ENCODE peak calls at places on chromosomes 5 and 9, in ten cellular contexts. B is astrocyte of the spinal cord, O is fibroblast of mammary gland, M is body of pancreas, N is tibial nerve, I is fibroblast of lung, L is brain microvascular endothelial cell, K is pancreas, R is cardiac fibroblast, P is BJ. Y is an unnamed sample.

GRCh38 chr9:88954073-88954472 is 37.2 kb upstream of the S1PR3 start:
- DNase-seq in B (peak), O (peak), M (no peak), N (no peak), I (no peak), L (peak), K (no peak), R (no peak), P (no peak), Y (no peak)

GRCh38 chr5:32461441-32462120 is 17.0 kb upstream of the ZFR start:
- DNase-seq in B (no peak), O (no peak), M (no peak), N (no peak), I (no peak), L (no peak), K (no peak), R (no peak), P (no peak), Y (no peak)

GRCh38 chr5:172188893-172189692 is 1.1 kb upstream of the STK10 start:
- DNase-seq in B (peak), O (no peak), M (no peak), N (no peak), I (no peak), L (peak), K (no peak), R (no peak), P (no peak), Y (no peak)

GRCh38 chr5:160458971-160459800 is 37.5 kb downstream of the PTTG1 start:
- DNase-seq in B (no peak), O (no peak), M (no peak), N (no peak), I (no peak), L (no peak), K (no peak), R (no peak), P (no peak), Y (no peak)

GRCh38 chr9:68704804-68705635 is at the start of gene PIP5K1B:
- DNase-seq in B (peak), O (peak), M (peak), N (no peak), I (peak), L (peak), K (peak), R (peak), P (peak), Y (peak)

GRCh38 chr9:105142406-105143092 is 101.9 kb upstream of the SLC44A1 start:
- DNase-seq in B (peak), O (peak), M (no peak), N (no peak), I (no peak), L (peak), K (no peak), R (peak), P (no peak), Y (peak)

GRCh38 chr5:169097374-169097831 is 203.5 kb downstream of the SLIT3 start:
- DNase-seq in B (peak), O (no peak), M (no peak), N (peak), I (no peak), L (no peak), K (no peak), R (peak), P (no peak), Y (no peak)

GRCh38 chr9:114718801-114719221 is 36.8 kb upstream of the TEX48 start:
- DNase-seq in B (no peak), O (no peak), M (peak), N (no peak), I (no peak), L (no peak), K (no peak), R (no peak), P (no peak), Y (no peak)

GRCh38 chr5:144469106-144469505 is 298.4 kb downstream of the KCTD16 start:
- DNase-seq in B (peak), O (no peak), M (no peak), N (no peak), I (no peak), L (no peak), K (no peak), R (no peak), P (no peak), Y (peak)

GRCh38 chr5:149341846-149342245 is 3.5 kb upstream of the GRPEL2 start:
- DNase-seq in B (no peak), O (no peak), M (no peak), N (no peak), I (no peak), L (no peak), K (no peak), R (no peak), P (no peak), Y (no peak)

GRCh38 chr9:118170032-118170955 is 466.1 kb downstream of the TLR4 start:
- DNase-seq in B (peak), O (peak), M (peak), N (peak), I (no peak), L (peak), K (no peak), R (peak), P (no peak), Y (peak)

GRCh38 chr5:142506756-142507155 is 179.1 kb downstream of the FGF1 start:
- DNase-seq in B (no peak), O (peak), M (no peak), N (no peak), I (peak), L (no peak), K (no peak), R (peak), P (no peak), Y (peak)

GRCh38 chr5:146007973-146008372 is 71.6 kb downstream of the SH3RF2 start:
- DNase-seq in B (no peak), O (no peak), M (no peak), N (no peak), I (no peak), L (no peak), K (no peak), R (no peak), P (no peak), Y (no peak)

GRCh38 chr9:137089232-137089947 is 2.6 kb downstream of the MAN1B1 start:
- DNase-seq in B (no peak), O (no peak), M (no peak), N (no peak), I (no peak), L (no peak), K (no peak), R (no peak), P (no peak), Y (no peak)

GRCh38 chr5:132385321-132386105 is 16.0 kb downstream of the SLC22A5 start:
- DNase-seq in B (peak), O (peak), M (peak), N (no peak), I (peak), L (peak), K (no peak), R (peak), P (no peak), Y (peak)

GRCh38 chr9:20511680-20512079 is 110.6 kb downstream of the MLLT3 start:
- DNase-seq in B (no peak), O (no peak), M (no peak), N (no peak), I (no peak), L (peak), K (no peak), R (no peak), P (no peak), Y (peak)

GRCh38 chr5:79333852-79334557 is 98.1 kb downstream of the JMY start:
- DNase-seq in B (no peak), O (no peak), M (no peak), N (no peak), I (no peak), L (no peak), K (no peak), R (no peak), P (no peak), Y (no peak)

GRCh38 chr9:114321759-114322158 is 1.1 kb upstream of the ORM1 start:
- DNase-seq in B (peak), O (peak), M (no peak), N (no peak), I (no peak), L (peak), K (no peak), R (peak), P (no peak), Y (no peak)

GRCh38 chr9:3240651-3241268 is 285.0 kb downstream of the RFX3 start:
- DNase-seq in B (peak), O (peak), M (peak), N (peak), I (peak), L (peak), K (no peak), R (peak), P (peak), Y (peak)

GRCh38 chr5:88544616-88545150 is 276.0 kb upstream of the TMEM161B start:
- DNase-seq in B (no peak), O (no peak), M (no peak), N (no peak), I (no peak), L (no peak), K (no peak), R (no peak), P (no peak), Y (no peak)

GRCh38 chr5:170220196-170220595 is 12.6 kb upstream of the C5orf58 start:
- DNase-seq in B (no peak), O (no peak), M (no peak), N (no peak), I (no peak), L (no peak), K (no peak), R (no peak), P (no peak), Y (no peak)

GRCh38 chr5:168612123-168612522 is 33.0 kb upstream of the PANK3 start:
- DNase-seq in B (no peak), O (no peak), M (no peak), N (no peak), I (no peak), L (no peak), K (no peak), R (no peak), P (no peak), Y (peak)

GRCh38 chr5:3377176-3377575 is 218.5 kb upstream of the IRX1 start:
- DNase-seq in B (no peak), O (no peak), M (no peak), N (no peak), I (no peak), L (no peak), K (no peak), R (no peak), P (no peak), Y (no peak)

GRCh38 chr9:131562032-131562959 is 17.0 kb downstream of the PRRT1B start:
- DNase-seq in B (peak), O (peak), M (no peak), N (no peak), I (no peak), L (peak), K (no peak), R (peak), P (no peak), Y (peak)

GRCh38 chr5:136276946-136277345 is 84.0 kb upstream of the SMIM32 start:
- DNase-seq in B (no peak), O (peak), M (no peak), N (no peak), I (no peak), L (no peak), K (no peak), R (peak), P (no peak), Y (peak)

GRCh38 chr9:89426389-89426961 is 71.4 kb downstream of the SEMA4D start:
- DNase-seq in B (no peak), O (no peak), M (no peak), N (no peak), I (no peak), L (no peak), K (no peak), R (no peak), P (no peak), Y (no peak)

GRCh38 chr5:132489051-132489770 is 1.4 kb downstream of the IRF1 start:
- DNase-seq in B (no peak), O (no peak), M (peak), N (peak), I (no peak), L (no peak), K (no peak), R (no peak), P (no peak), Y (no peak)

GRCh38 chr9:119959846-119960545 is 590.8 kb upstream of the BRINP1 start:
- DNase-seq in B (peak), O (peak), M (no peak), N (no peak), I (no peak), L (no peak), K (no peak), R (no peak), P (no peak), Y (no peak)

GRCh38 chr9:682633-683508 is 158.6 kb upstream of the DMRT1 start:
- DNase-seq in B (peak), O (peak), M (peak), N (no peak), I (peak), L (no peak), K (peak), R (peak), P (no peak), Y (peak)

GRCh38 chr9:117412841-117413240 is 2.0 kb downstream of the ASTN2 start:
- DNase-seq in B (no peak), O (no peak), M (no peak), N (no peak), I (no peak), L (no peak), K (peak), R (no peak), P (no peak), Y (no peak)

GRCh38 chr9:24011206-24011605 is 185.2 kb upstream of the ELAVL2 start:
- DNase-seq in B (no peak), O (no peak), M (no peak), N (no peak), I (no peak), L (no peak), K (no peak), R (no peak), P (no peak), Y (no peak)

GRCh38 chr9:21902112-21902511 is 92.1 kb downstream of the CDKN2A start:
- DNase-seq in B (no peak), O (peak), M (no peak), N (no peak), I (no peak), L (no peak), K (no peak), R (no peak), P (no peak), Y (no peak)

GRCh38 chr5:103006921-103007320 is 113.0 kb downstream of the GIN1 start:
- DNase-seq in B (no peak), O (no peak), M (no peak), N (no peak), I (no peak), L (no peak), K (no peak), R (no peak), P (no peak), Y (no peak)

GRCh38 chr5:174283176-174283575 is 237.7 kb downstream of the NSG2 start:
- DNase-seq in B (no peak), O (no peak), M (no peak), N (no peak), I (no peak), L (no peak), K (no peak), R (no peak), P (no peak), Y (no peak)

GRCh38 chr5:65203746-65204145 is 278.0 kb downstream of the ADAMTS6 start:
- DNase-seq in B (peak), O (peak), M (no peak), N (no peak), I (peak), L (peak), K (no peak), R (peak), P (peak), Y (peak)

GRCh38 chr9:91884746-91885687 is 65.0 kb downstream of the ROR2 start:
- DNase-seq in B (no peak), O (peak), M (no peak), N (no peak), I (peak), L (peak), K (no peak), R (peak), P (no peak), Y (peak)

GRCh38 chr5:65766781-65767180 is 44.8 kb downstream of the NLN start:
- DNase-seq in B (no peak), O (no peak), M (no peak), N (no peak), I (no peak), L (no peak), K (no peak), R (no peak), P (no peak), Y (no peak)

DNA sequence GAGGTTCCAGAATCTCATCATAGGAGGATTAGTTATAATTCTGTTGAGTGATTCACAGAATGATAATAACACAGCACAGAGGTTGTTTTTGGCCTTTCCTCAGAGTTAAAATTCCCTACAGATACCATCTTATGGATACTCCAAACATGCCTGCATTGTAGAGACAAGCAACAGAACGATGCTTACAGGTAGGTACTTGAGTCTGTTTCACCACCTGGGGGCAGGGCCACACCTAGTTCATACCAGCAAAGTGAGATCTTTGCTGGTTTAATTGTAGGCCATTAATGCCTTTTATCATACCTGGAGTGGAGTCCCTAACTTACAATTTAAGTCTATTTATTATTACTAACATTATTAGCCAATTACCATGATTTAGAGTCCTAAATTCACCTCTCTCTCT is 416.5 kb upstream of the TLE4 start:
- DNase-seq in B (no peak), O (no peak), M (no peak), N (no peak), I (no peak), L (no peak), K (no peak), R (no peak), P (no peak), Y (no peak)
- TF ChIP-seq CTCF in B (no peak), O (no peak), M (no peak), N (no peak), I (no peak), L (no peak), K (no peak), R (no peak), P (no peak), Y (no peak)

GRCh38 chr9:133991211-133991921 is 758 bp downstream of the VAV2 start:
- DNase-seq in B (no peak), O (no peak), M (no peak), N (no peak), I (no peak), L (no peak), K (peak), R (peak), P (no peak), Y (no peak)
- H3K4me3 ChIP-seq in B (peak), O (peak), M (peak), N (peak), I (peak), L (peak), K (peak), R (peak), P (peak), Y (peak)

DNA sequence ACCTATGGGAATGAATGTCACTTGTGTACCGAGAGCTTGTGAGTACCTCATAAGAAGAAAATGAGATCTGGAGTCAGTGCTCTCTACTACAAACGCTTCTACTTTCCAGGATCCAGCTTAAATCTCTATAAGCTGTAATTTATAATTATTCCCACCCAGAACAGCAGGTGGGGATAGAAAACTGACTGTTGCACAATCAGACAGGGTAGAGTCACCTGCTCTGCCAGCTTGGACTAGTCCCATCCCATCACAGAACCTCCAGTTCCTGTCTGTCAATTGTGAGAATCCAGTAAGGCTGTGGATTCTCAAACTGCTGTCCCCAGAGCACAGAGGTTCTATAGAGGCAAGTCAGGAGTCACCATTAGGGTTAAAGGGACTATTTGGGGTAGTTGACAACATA is 2.0 kb downstream of the SPINK7 start:
- DNase-seq in B (no peak), O (no peak), M (no peak), N (no peak), I (no peak), L (no peak), K (no peak), R (no peak), P (no peak), Y (no peak)
- TF ChIP-seq CTCF in B (no peak), O (no peak), M (no peak), N (no peak), I (no peak), L (no peak), K (no peak), R (no peak), P (no peak), Y (no peak)

GRCh38 chr5:124655943-124656459 is 90.4 kb downstream of the ZNF608 start:
- DNase-seq in B (peak), O (peak), M (peak), N (no peak), I (peak), L (peak), K (no peak), R (peak), P (peak), Y (peak)
- H3K4me3 ChIP-seq in B (no peak), O (peak), M (no peak), N (no peak), I (no peak), L (peak), K (peak), R (peak), P (no peak), Y (peak)

DNA sequence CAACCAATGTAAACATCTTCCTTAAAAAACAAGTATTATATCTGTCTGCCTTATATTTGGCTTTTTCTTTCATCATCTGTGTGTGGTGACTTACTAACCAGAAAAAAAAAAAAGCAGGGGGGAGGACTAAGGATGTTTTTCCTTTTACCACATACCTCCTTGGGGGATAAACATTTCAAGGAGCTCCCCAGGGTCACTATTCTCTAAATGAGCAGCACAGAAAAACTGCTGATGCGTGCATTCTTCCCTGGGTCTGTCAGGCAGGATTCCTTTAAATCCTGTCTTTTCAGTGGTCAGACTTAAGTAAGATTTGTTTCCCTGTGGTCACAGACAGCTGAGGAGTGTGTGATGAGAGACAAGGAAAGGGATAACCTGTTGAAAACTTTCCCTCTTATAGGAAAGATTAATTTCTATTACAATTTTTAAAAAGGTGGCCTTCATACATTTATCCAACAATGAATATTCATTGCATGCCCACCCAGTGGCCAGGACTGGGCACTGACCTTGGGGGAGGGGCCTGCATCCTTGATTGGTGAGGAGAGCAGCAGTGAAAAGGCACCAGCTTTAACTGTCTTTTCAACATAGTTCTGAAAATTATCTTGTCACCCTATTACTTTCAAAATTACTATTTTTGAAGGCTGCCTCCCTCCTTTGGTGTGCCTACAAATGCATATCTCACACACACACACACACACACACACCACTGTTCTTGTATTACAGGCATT is 123.1 kb downstream of the TLE4 start:
- DNase-seq in B (peak), O (peak), M (no peak), N (no peak), I (peak), L (peak), K (no peak), R (peak), P (peak), Y (peak)
- TF ChIP-seq CTCF in B (no peak), O (no peak), M (no peak), N (no peak), I (no peak), L (peak), K (no peak), R (no peak), P (no peak), Y (no peak)

GRCh38 chr5:73823508-73823925 is 197.5 kb downstream of the ARHGEF28 start:
- DNase-seq in B (peak), O (no peak), M (peak), N (no peak), I (no peak), L (peak), K (no peak), R (peak), P (peak), Y (peak)
- H3K4me3 ChIP-seq in B (no peak), O (no peak), M (no peak), N (no peak), I (no peak), L (no peak), K (no peak), R (no peak), P (no peak), Y (no peak)

DNA sequence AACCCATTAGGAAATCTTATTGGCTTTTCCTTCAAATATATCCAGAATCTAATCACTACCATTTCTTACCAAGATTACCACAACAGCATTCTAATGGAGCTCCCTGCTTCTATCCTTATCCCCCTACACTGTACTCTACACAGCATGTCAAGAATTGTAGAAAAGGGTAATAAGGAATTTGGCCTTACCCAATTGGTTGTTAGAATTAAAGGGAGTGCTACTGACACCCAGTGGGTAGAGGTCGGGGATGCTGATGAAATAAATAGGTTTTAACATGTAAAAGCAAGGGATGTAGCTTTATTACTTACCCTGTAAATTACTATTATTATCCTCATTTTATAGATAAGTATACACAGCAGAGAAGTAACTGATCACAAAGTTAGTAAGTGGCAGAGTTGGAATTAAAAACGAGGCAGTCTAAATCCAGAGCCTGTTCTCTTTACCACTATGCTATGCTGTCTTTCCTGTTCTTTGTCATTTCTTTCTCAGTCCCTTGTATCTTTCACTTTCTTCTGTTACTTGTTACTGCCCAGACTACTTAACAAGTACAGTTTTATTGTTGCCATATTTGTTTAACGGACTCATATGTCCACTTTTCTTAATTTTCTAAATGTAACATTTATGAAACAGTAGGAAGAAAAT is 10.5 kb downstream of the SLC38A9 start:
- DNase-seq in B (no peak), O (no peak), M (no peak), N (no peak), I (no peak), L (no peak), K (no peak), R (no peak), P (no peak), Y (no peak)
- TF ChIP-seq CTCF in B (no peak), O (no peak), M (no peak), N (no peak), I (no peak), L (no peak), K (no peak), R (no peak), P (no peak), Y (no peak)

Y was measured in fibroblast of pulmonary artery.